ENCODE peak calls at places on chromosome 20, in four cellular contexts. P, L, E and S are unnamed samples.

GRCh38 chr20:50673146-50673830 is 18.1 kb downstream of the RIPOR3 start:
- DNase-seq in P (no peak), L (no peak), E (no peak), S (no peak)

GRCh38 chr20:59645316-59645715 is 41.0 kb downstream of the PHACTR3 start:
- DNase-seq in P (no peak), L (no peak), E (no peak), S (no peak)

GRCh38 chr20:37886851-37887297 is 16.1 kb upstream of the VSTM2L start:
- DNase-seq in P (no peak), L (no peak), E (no peak), S (no peak)

GRCh38 chr20:4444404-4444803 is 277.3 kb upstream of the PRND start:
- DNase-seq in P (peak; percentile 73), L (peak; percentile 83), E (no peak), S (peak; percentile 14)

GRCh38 chr20:55935448-55936221 is 69.7 kb downstream of the CBLN4 start:
- DNase-seq in P (no peak), L (no peak), E (no peak), S (no peak)

GRCh38 chr20:251352-251751 is 6.2 kb upstream of the DEFB132 start:
- DNase-seq in P (no peak), L (no peak), E (no peak), S (no peak)

GRCh38 chr20:15930324-15931305 is 642.6 kb downstream of the KIF16B start:
- DNase-seq in P (peak; percentile 5), L (no peak), E (no peak), S (peak; percentile 26)

GRCh38 chr20:49432562-49432961 is 49.9 kb downstream of the KCNB1 start:
- DNase-seq in P (no peak), L (no peak), E (no peak), S (no peak)

GRCh38 chr20:10447028-10447427 is 11.9 kb downstream of the SLX4IP start:
- DNase-seq in P (peak; percentile 55), L (peak; percentile 77), E (peak; percentile 74), S (peak; percentile 66)

GRCh38 chr20:59291740-59292139 is 8.7 kb upstream of the EDN3 start:
- DNase-seq in P (no peak), L (no peak), E (no peak), S (no peak)

GRCh38 chr20:36277546-36277945 is 28.6 kb upstream of the DLGAP4 start:
- DNase-seq in P (no peak), L (no peak), E (no peak), S (no peak)

GRCh38 chr20:1263853-1264252 is 2.2 kb upstream of the SNPH start:
- DNase-seq in P (no peak), L (peak; percentile 16), E (no peak), S (no peak)

GRCh38 chr20:57231951-57232428 is 34.5 kb downstream of the BMP7 start:
- DNase-seq in P (no peak), L (no peak), E (no peak), S (no peak)

GRCh38 chr20:23867152-23867776 is 12.3 kb downstream of the CST5 start:
- DNase-seq in P (no peak), L (no peak), E (no peak), S (no peak)

GRCh38 chr20:63441777-63442493 is 30.5 kb downstream of the KCNQ2 start:
- DNase-seq in P (no peak), L (peak; percentile 12), E (peak; percentile 68), S (peak; percentile 34)

GRCh38 chr20:32483351-32484220 is 101.5 kb downstream of the NOL4L start:
- DNase-seq in P (peak; percentile 37), L (peak; percentile 77), E (peak; percentile 77), S (peak; percentile 49)

GRCh38 chr20:50085481-50086365 is 27.2 kb downstream of the UBE2V1 start:
- DNase-seq in P (no peak), L (peak; percentile 42), E (peak; percentile 53), S (peak; percentile 49)

GRCh38 chr20:19934792-19935491 is 82.2 kb upstream of the NAA20 start:
- DNase-seq in P (no peak), L (no peak), E (no peak), S (no peak)
- H3K4me3 ChIP-seq in P (no peak overlapping the region), L (no peak overlapping the region), E (no peak overlapping the region), S (peak overlapping the region; percentile 3)

DNA sequence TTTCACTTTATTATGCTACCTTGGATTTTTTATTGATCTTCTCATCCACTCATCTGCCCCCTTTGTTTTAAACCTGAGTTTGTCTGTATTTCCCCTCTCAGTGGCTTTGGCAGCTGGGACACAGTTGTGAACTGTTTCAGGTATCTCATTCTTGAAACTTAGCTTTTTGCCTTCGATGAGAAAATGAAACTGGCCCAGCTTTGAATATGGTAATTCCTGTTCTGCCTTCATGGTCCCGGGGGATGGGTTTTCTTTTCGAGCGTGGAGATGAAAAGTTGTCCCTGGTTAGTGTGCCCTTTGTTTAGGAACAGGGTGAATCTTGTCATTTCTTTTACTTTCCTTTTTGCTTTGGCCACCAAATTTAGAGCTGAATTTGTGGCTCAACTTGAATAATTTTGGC is 25.6 kb downstream of the DHX35 start:
- DNase-seq in P (no peak), L (no peak), E (no peak), S (no peak)
- H3K4me3 ChIP-seq in P (no peak overlapping the region), L (no peak overlapping the region), E (no peak overlapping the region), S (no peak overlapping the region)

GRCh38 chr20:17762243-17762872 is 62.6 kb downstream of the BANF2 start:
- DNase-seq in P (no peak), L (no peak), E (no peak), S (no peak)
- H3K4me3 ChIP-seq in P (no peak overlapping the region), L (no peak overlapping the region), E (no peak overlapping the region), S (no peak overlapping the region)

GRCh38 chr20:44642203-44643153 is 9.0 kb downstream of the ADA start:
- DNase-seq in P (peak; percentile 42), L (peak; percentile 89), E (peak; percentile 53), S (peak; percentile 86)
- H3K4me3 ChIP-seq in P (no peak overlapping the region), L (no peak overlapping the region), E (peak overlapping the region; percentile 1), S (peak overlapping the region; percentile 26)

DNA sequence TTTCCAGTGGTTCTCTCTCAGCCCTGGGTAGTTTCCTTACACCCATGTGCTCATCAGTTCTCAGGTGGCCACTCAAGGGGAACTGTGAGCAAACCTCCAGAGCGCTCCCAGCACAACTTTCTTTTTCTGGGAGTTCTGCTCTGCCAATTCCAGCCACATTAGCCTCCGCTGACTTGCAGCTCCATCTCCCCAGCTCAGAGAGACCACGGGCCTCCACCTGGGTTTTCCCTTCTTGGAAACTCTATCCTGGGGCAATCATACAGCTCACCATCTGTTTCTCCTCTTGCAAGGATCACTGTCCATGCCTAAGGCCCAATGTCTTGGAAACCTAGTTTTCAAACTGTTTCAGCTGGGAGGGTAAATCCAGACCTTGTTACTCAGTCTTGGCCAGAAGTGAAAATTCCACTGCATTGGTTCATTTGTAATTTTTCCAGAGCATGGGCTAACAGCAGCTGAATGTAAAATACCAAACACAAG is 129.9 kb downstream of the EYA2 start:
- DNase-seq in P (peak; percentile 32), L (no peak), E (no peak), S (no peak)
- H3K4me3 ChIP-seq in P (no peak overlapping the region), L (no peak overlapping the region), E (no peak overlapping the region), S (no peak overlapping the region)

GRCh38 chr20:39049684-39050554 is 87.8 kb downstream of the DHX35 start:
- DNase-seq in P (no peak), L (peak; percentile 37), E (peak; percentile 67), S (peak; percentile 36)

GRCh38 chr20:39052676-39053075 is 90.5 kb downstream of the DHX35 start:
- DNase-seq in P (no peak), L (no peak), E (no peak), S (no peak)

GRCh38 chr20:39048000-39048696 is 86.0 kb downstream of the DHX35 start:
- DNase-seq in P (no peak), L (peak; percentile 42), E (peak; percentile 57), S (peak; percentile 67)

GRCh38 chr20:39049148-39049547 is 87.0 kb downstream of the DHX35 start:
- DNase-seq in P (no peak), L (no peak), E (no peak), S (no peak)

DNA sequence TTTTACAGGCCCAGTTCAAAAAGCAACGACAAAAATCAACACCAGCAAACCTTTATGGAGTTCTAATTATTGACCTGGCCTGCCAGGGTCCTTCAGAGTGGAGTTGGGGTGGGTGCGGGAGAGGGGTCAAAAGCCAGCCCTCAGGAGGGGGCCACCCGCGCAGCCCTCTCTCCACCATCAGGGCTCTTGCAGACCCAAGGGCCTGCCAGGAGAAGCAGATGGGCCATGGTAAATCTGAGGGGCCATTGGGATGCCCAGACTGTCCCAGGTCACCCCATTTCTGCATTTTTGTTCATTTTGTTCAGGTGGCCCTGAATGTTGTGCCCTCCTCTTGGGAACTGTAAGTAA is 88.4 kb downstream of the DHX35 start:
- DNase-seq in P (no peak), L (no peak), E (no peak), S (no peak)
- H3K4me3 ChIP-seq in P (peak overlapping the region; percentile 77), L (peak overlapping the region; percentile 86), E (peak overlapping the region; percentile 73), S (peak overlapping the region; percentile 80)